ENCODE peak calls at places on chromosome 3, in four cellular contexts. E, R, G and O are unnamed samples. For H3K4me1, the result is how much of the 10 kb centered on the place peaks cover.

GRCh38 chr3:129398803-129399144 is 29.7 kb downstream of the EFCAB12 start:
- DNase-seq in G (peak), R (no peak), E (no peak), O (no peak)

GRCh38 chr3:139934557-139935070 is 371 bp upstream of the CLSTN2 start:
- DNase-seq in E (no peak), G (no peak), R (no peak), O (no peak)

GRCh38 chr3:40847571-40847992 is 322.8 kb downstream of the ZNF621 start:
- DNase-seq in G (no peak), R (no peak), E (peak), O (no peak)

GRCh38 chr3:16723994-16724393 is 118.8 kb upstream of the DAZL start:
- DNase-seq in R (peak), E (no peak), G (no peak), O (no peak)

GRCh38 chr3:128496602-128497304 is 3.8 kb upstream of the GATA2 start:
- DNase-seq in G (no peak), R (no peak), E (no peak), O (no peak)

GRCh38 chr3:5192568-5193319 is 5.2 kb downstream of the EDEM1 start:
- DNase-seq in E (no peak), G (no peak), R (no peak), O (no peak)

GRCh38 chr3:111690242-111690641 is 95.1 kb upstream of the ZBED2 start:
- DNase-seq in G (no peak), R (no peak), E (no peak), O (no peak)

GRCh38 chr3:37308247-37308646 is 133.9 kb upstream of the LRRFIP2 start:
- DNase-seq in G (no peak), E (peak), R (peak), O (no peak)

GRCh38 chr3:12345141-12345561 is 56.3 kb downstream of the PPARG start:
- DNase-seq in R (peak), G (no peak), E (no peak), O (peak)

GRCh38 chr3:16839271-16840110 is 45.3 kb upstream of the PLCL2 start:
- DNase-seq in G (no peak), R (no peak), E (no peak), O (no peak)

GRCh38 chr3:132378846-132379245 is 38.5 kb upstream of the DNAJC13 start:
- DNase-seq in G (no peak), E (no peak), R (no peak), O (no peak)
- TF ChIP-seq TCF7L2 in G (no peak), E (no peak), R (no peak), O (no peak)

GRCh38 chr3:127195417-127195816 is 2.5 kb downstream of the PRR23E start:
- DNase-seq in E (no peak), R (no peak), G (no peak), O (no peak)

GRCh38 chr3:127193341-127193740 is 410 bp downstream of the PRR23E start:
- DNase-seq in R (no peak), G (no peak), E (no peak), O (no peak)

GRCh38 chr3:127194601-127195187 is 1.8 kb downstream of the PRR23E start:
- DNase-seq in E (no peak), R (no peak), G (no peak), O (no peak)

GRCh38 chr3:127193775-127194174 is 844 bp downstream of the PRR23E start:
- DNase-seq in G (no peak), R (no peak), E (no peak), O (no peak)

DNA sequence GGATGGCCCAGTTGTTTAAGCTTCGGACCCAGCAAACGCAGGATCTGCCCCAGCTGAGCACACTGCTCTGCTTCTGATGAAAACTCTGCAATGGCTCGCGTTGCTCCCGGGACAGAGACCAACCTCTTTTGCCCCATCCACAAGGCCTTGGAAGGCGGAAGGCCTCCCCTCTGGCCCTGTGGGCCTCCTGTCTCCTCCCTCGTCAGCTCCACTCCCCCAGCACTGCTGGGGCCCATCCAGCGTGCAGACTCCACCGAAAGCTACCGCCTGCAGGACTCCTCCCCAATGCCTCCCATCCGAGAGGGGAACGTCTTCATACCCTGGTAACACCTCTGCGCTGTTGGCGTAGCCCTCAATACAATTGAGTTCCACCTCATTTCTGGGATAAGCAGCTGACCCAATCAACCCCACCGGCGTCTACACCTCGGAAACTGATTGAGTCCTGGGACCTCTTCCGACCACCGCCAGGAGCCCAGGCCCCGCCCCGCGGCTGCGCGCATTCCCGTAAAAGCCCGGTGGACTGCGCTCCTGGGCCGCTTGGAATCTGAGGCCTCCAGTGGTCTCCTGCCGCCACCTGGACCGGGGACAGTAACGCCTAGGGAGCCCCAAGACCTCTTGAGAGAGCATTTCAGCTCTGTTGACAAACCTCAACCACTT is at the start of gene PRR23E:
- DNase-seq in R (no peak), G (no peak), E (no peak), O (no peak)
- TF ChIP-seq SIN3A in R (no peak), G (no peak), E (no peak), O (no peak)

GRCh38 chr3:188439080-188439479 is 285.1 kb downstream of the LPP start:
- DNase-seq in R (no peak), G (no peak), E (no peak), O (no peak)

GRCh38 chr3:188442430-188442829 is 288.5 kb downstream of the LPP start:
- DNase-seq in G (no peak), R (no peak), E (no peak), O (no peak)

GRCh38 chr3:188435266-188435665 is 281.3 kb downstream of the LPP start:
- DNase-seq in E (no peak), G (no peak), R (no peak), O (no peak)

GRCh38 chr3:188437921-188438320 is 284.0 kb downstream of the LPP start:
- DNase-seq in E (no peak), R (no peak), G (no peak), O (no peak)

DNA sequence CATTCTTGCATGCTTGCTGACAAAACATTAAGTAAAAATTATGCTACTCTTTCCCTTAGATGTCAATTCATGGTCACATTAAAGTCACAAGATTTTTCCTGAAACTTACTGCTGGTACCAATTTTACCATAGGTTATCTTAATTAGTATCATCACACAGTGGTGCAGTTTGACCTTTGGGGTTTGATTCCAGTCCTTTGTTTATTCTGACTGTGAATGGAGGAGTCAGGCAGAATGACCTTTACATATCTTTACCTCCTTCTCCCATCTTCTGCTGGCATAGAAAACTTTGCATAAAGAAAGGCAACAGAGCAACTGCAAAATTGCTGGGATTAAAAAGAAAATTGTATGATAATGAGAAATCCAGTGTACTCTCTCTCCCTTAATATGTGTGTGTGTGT is 286.6 kb downstream of the LPP start:
- DNase-seq in G (no peak), E (peak), R (no peak), O (no peak)
- H3K4me1 ChIP-seq in G (under half), E (under half), R (under half), O (under half)

GRCh38 chr3:87489892-87490291 is 213.5 kb upstream of the POU1F1 start:
- DNase-seq in E (no peak), R (no peak), G (no peak), O (no peak)

GRCh38 chr3:87495946-87496345 is 219.6 kb upstream of the POU1F1 start:
- DNase-seq in R (no peak), E (no peak), G (no peak), O (no peak)

GRCh38 chr3:87488725-87489124 is 212.3 kb upstream of the POU1F1 start:
- DNase-seq in G (no peak), E (no peak), R (no peak), O (no peak)

GRCh38 chr3:87494264-87494663 is 217.9 kb upstream of the POU1F1 start:
- DNase-seq in G (no peak), R (no peak), E (no peak), O (no peak)

GRCh38 chr3:87491843-87492242 is 215.5 kb upstream of the POU1F1 start:
- DNase-seq in G (no peak), E (no peak), R (no peak), O (no peak)
- TF ChIP-seq TCF7L2 in G (no peak), E (no peak), R (no peak), O (no peak)

DNA sequence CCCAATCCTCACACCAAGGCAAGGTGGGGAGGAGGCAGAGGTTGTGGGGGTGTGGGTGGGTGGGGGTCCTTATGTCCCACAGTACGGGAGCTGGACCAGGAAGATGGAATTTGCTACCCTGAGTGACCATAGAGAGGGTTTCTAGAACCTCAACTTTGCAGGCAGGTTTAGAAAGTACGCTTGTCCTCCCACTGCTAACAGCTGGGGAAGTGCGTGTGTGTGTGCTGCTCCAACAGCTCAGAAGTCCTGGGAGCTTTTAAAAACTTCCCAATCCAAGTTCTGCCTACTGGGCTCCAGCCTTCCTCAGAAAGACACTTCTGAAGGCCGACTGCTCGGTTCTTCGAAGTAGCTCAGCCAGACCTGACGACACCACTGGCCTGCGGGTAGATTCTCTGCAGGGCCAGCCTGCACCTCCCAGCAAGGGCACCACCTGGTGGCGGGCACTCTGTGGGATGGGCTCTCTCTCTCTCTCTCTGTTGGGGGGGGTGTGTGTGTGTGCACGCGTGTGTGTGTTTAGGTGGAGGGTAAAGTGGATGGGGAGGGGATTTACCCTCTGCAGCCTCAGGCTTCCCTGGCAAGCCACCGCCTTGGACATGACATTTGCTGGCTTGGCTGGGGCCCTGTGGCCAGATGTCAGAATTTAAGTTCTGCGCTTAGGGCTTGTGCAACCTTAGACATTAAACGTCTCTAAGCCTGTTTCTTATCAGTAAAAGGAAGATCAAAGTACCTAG is 15.6 kb downstream of the TMEM158 start:
- DNase-seq in E (peak), R (peak), G (peak), O (no peak)
- TF ChIP-seq SIN3A in E (no peak), R (no peak), G (no peak), O (no peak)

GRCh38 chr3:23365066-23365465 is 161.9 kb downstream of the UBE2E2 start:
- DNase-seq in R (no peak), G (no peak), E (no peak), O (no peak)
- H3K4me1 ChIP-seq in R (under half), G (under half), E (under half), O (under half)

DNA sequence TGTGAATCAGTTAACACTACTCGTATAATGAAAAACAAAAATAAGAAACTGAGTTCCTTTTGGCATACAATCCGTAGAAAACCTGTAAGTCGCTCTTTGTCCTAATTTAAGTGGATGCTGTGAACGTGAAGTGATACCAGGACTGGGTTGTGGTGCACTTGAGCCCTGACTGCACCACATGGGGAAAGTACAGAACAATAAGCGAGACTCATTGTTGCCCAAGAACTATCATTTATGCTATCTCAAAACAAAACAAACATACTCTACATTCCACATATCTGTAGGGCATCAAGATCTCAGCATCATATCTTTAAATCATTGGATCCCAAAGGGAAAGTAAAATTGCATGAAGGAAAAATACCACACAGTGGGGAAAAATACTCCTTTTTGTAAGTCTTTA is 580.4 kb downstream of the MECOM start:
- DNase-seq in G (no peak), R (no peak), E (no peak), O (no peak)
- TF ChIP-seq TCF7L2 in G (no peak), R (no peak), E (no peak), O (no peak)

DNA sequence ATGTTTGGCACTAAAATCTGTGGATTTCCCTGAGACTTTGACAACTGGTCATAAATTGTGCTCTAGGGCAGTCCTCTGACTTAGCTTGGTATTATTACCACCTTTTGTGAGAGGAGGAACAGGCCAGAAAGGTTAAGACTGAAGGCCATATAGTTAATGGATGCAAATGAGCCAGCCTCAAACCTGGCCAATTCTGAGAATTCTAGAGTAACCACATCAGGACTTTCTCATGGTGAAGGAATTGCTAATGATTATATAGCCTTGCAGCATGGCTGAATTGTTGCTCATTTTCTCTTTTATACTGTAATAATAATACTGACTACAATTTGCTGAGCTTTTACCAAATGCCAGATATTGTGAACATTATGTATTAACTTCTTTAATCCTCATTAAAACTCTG is 162.4 kb downstream of the CADPS start:
- DNase-seq in R (no peak), G (no peak), E (no peak), O (no peak)
- TF ChIP-seq SIN3A in R (no peak), G (no peak), E (no peak), O (no peak)

GRCh38 chr3:76724706-76725105 is 315.2 kb upstream of the ROBO2 start:
- DNase-seq in E (no peak), G (no peak), R (no peak), O (no peak)
- H3K4me1 ChIP-seq in E (under half), G (under half), R (under half), O (under half)